ENCODE peak calls at places on chromosome 17, in six cellular contexts. S, U, V, L, F and H are unnamed samples.

GRCh38 chr17:8707232-8707590 is 37.4 kb downstream of the CCDC42 start:
- DNase-seq in V (no peak), S (peak; percentile 63), U (no peak), L (no peak), F (peak; percentile 21), H (no peak)

GRCh38 chr17:65181237-65182061 is 44.3 kb downstream of the RGS9 start:
- DNase-seq in U (no peak), L (no peak), V (no peak), F (no peak), S (no peak), H (peak; percentile 79)

GRCh38 chr17:43938838-43939182 is 3.5 kb downstream of the PPY start:
- DNase-seq in F (peak; percentile 45), V (no peak), U (no peak), S (no peak), L (no peak), H (no peak)

GRCh38 chr17:78484300-78485159 is 92.7 kb downstream of the DNAH17 start:
- DNase-seq in V (no peak), F (peak; percentile 95), S (peak; percentile 19), U (peak; percentile 72), L (peak; percentile 69), H (peak; percentile 87)

GRCh38 chr17:70642059-70642458 is 472.7 kb downstream of the KCNJ2 start:
- DNase-seq in L (no peak), F (no peak), V (no peak), U (no peak), S (no peak), H (no peak)

GRCh38 chr17:39132192-39132600 is 19.2 kb downstream of the PLXDC1 start:
- DNase-seq in V (no peak), L (no peak), U (no peak), S (peak; percentile 89), F (peak; percentile 80), H (no peak)

GRCh38 chr17:59558953-59559352 is 6.5 kb upstream of the DHX40 start:
- DNase-seq in F (no peak), V (no peak), S (peak; percentile 20), U (no peak), L (no peak), H (no peak)

GRCh38 chr17:56598471-56598870 is 5.0 kb downstream of the NOG start:
- DNase-seq in V (no peak), F (no peak), L (no peak), S (peak; percentile 49), U (no peak), H (no peak)

GRCh38 chr17:41464682-41465081 is 2.5 kb downstream of the KRT32 start:
- DNase-seq in V (peak; percentile 42), F (no peak), U (peak; percentile 63), L (no peak), S (peak; percentile 96), H (no peak)

GRCh38 chr17:83128306-83129240 is 49.2 kb downstream of the METRNL start:
- DNase-seq in U (no peak), F (peak; percentile 45), L (no peak), V (no peak), S (no peak), H (no peak)

GRCh38 chr17:48100591-48101011 is 677 bp downstream of the CBX1 start:
- DNase-seq in S (peak; percentile 47), F (peak; percentile 94), V (peak; percentile 37), U (peak; percentile 78), L (peak; percentile 79), H (no peak)

GRCh38 chr17:9266031-9266680 is 244.8 kb downstream of the NTN1 start:
- DNase-seq in U (no peak), L (no peak), F (no peak), S (peak; percentile 43), V (no peak), H (no peak)

GRCh38 chr17:77542551-77543490 is 402.1 kb downstream of the SEC14L1 start:
- DNase-seq in F (peak; percentile 97), V (peak; percentile 81), L (peak; percentile 83), U (peak; percentile 92), S (peak; percentile 83), H (peak; percentile 75)

GRCh38 chr17:63476857-63477470 is at the start of gene ACE:
- DNase-seq in S (no peak), V (peak; percentile 41), U (peak; percentile 36), F (peak; percentile 93), L (peak; percentile 84), H (no peak)

GRCh38 chr17:34386925-34387550 is 24.0 kb upstream of the CCL1 start:
- DNase-seq in U (no peak), V (no peak), F (peak; percentile 65), S (no peak), L (no peak), H (no peak)

GRCh38 chr17:78929908-78930775 is 5.0 kb upstream of the TIMP2 start:
- DNase-seq in L (no peak), V (peak; percentile 52), U (no peak), S (no peak), F (no peak), H (no peak)

GRCh38 chr17:75808905-75809621 is 24.5 kb downstream of the UNK start:
- DNase-seq in V (peak; percentile 61), L (no peak), U (peak; percentile 44), F (peak; percentile 49), S (peak; percentile 66), H (peak; percentile 80)

GRCh38 chr17:34713687-34714086 is 134.3 kb downstream of the TMEM132E start:
- DNase-seq in U (no peak), V (no peak), L (no peak), F (peak; percentile 25), S (no peak), H (no peak)

GRCh38 chr17:47975815-47976190 is 4.9 kb downstream of the CDK5RAP3 start:
- DNase-seq in L (no peak), V (no peak), F (peak; percentile 37), S (no peak), U (no peak), H (no peak)

GRCh38 chr17:63694229-63694973 is 5.5 kb downstream of the LIMD2 start:
- DNase-seq in L (no peak), F (peak; percentile 80), S (no peak), V (no peak), U (peak; percentile 75), H (no peak)

GRCh38 chr17:43360376-43360738 is 38.4 kb upstream of the ARL4D start:
- DNase-seq in S (peak; percentile 77), U (peak; percentile 62), F (no peak), L (peak; percentile 39), V (no peak), H (peak; percentile 47)

GRCh38 chr17:20203761-20204263 is 194.7 kb downstream of the SPECC1 start:
- DNase-seq in S (peak; percentile 51), L (no peak), V (no peak), F (no peak), U (no peak), H (no peak)

GRCh38 chr17:21174186-21174585 is 39.8 kb downstream of the TMEM11 start:
- DNase-seq in V (no peak), S (no peak), U (no peak), F (no peak), L (no peak), H (no peak)

GRCh38 chr17:45190503-45191282 is 29.0 kb downstream of the HEXIM2 start:
- DNase-seq in S (no peak), V (no peak), F (no peak), U (no peak), L (no peak), H (no peak)

GRCh38 chr17:36679815-36680467 is 78.6 kb downstream of the MRM1 start:
- DNase-seq in U (no peak), V (no peak), F (peak; percentile 66), S (no peak), L (no peak), H (no peak)

GRCh38 chr17:36680701-36681202 is 79.4 kb downstream of the MRM1 start:
- DNase-seq in F (no peak), U (no peak), L (no peak), V (no peak), S (no peak), H (no peak)

GRCh38 chr17:36686123-36686669 is 84.8 kb downstream of the MRM1 start:
- DNase-seq in F (no peak), U (no peak), S (no peak), L (no peak), V (no peak), H (no peak)

GRCh38 chr17:36683387-36683786 is 82.0 kb downstream of the MRM1 start:
- DNase-seq in L (no peak), U (no peak), V (no peak), F (peak; percentile 73), S (no peak), H (no peak)

DNA sequence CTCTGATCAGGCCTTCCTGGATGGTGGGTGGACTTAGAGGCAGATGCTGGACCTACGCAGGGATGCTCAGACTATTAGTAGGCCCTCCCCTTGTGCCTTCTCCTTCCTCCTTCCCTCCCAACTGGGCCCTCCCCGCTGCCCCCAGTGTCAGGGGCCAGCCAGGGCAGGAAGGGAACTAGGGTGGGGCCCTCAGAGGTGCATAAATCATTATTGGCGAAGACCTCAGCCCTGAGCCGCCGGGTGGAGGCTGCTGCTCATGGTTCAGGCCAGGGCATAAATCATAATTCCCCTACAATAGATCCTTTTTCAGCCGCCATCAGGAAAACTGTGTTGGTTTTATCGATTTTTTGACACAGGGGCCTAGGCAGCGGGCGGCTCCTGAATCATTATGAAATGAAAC is 81.4 kb downstream of the MRM1 start:
- DNase-seq in L (no peak), V (no peak), S (no peak), F (no peak), U (no peak), H (no peak)
- TF ChIP-seq CTCF in L (no peak), V (no peak), S (no peak), F (peak; percentile 14), U (no peak), H (no peak)

GRCh38 chr17:40442392-40443195 is 656 bp upstream of the IGFBP4 start:
- DNase-seq in U (no peak), S (no peak), F (no peak), V (peak; percentile 69), L (peak; percentile 55), H (no peak)
- TF ChIP-seq CTCF in U (no peak), S (peak; percentile 19), F (no peak), V (peak; percentile 24), L (no peak), H (no peak)

DNA sequence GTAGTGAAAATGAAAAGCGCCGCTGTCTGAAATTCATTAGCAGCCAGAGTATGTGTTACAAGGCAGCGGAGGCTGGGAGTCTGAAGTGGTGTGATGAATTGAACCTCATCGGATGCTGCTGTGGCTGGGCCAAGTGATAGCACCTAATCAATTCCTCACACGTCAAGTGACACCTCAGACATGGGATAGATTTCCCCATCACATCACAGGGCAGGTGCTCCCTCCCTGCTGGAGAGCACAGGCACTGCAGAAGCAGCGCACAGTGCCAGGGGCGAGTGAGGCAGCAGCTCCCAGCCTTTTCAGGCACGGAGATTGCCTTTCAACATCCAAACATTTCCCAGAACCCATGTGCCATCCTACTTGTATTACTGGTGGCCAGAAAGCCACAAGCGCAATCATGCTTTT is 32.2 kb downstream of the DRC3 start:
- DNase-seq in F (peak; percentile 89), S (no peak), U (no peak), V (no peak), L (no peak), H (no peak)
- TF ChIP-seq CTCF in F (peak; percentile 78), S (peak; percentile 10), U (peak; percentile 27), V (peak; percentile 62), L (no peak), H (no peak)

DNA sequence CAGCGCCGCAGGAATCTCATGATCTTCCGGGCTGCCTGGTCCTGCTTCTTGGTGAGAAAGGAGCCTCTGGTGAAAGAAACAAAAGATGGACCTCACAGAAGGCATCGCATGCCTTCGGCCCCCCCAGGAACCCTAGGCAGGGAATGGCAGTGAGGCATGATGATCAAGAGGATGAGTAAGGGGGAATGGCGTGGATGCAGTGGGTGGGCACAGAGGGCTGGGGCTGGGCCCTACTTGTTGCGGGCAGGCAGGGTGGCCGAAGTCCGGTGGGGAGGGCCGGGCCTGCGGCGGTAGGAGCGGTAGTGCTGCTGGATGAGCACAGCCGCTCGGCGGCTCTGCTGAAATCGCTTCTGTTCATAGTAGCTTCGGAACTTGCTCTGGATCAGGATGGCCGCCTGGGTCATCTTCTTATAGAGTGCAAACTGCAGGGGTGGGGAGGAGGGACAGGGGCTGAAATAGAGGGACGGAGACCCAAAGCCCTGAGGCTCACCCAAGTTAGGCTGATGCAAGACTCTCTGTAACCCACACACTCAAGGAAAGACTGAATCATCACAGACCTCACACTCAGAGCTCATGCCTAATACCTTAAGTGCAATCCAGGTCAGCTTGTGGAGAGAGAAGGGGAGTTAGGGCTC is 1.4 kb upstream of the SPAG7 start:
- DNase-seq in V (no peak), F (peak; percentile 68), U (no peak), S (peak; percentile 90), L (no peak), H (no peak)
- TF ChIP-seq CTCF in V (no peak), F (no peak), U (no peak), S (no peak), L (no peak), H (no peak)